ENCODE peak calls at places on chromosomes 4 and X, in eight cellular contexts. One of them, this sample, is unnamed.
A peak's percentile ranks its signal among the peaks of the same experiment; 100 is the strongest.

GRCh38 chrX:46574337-46574940 is 874 bp downstream of the CHST7 start:
- DNase-seq in IMR-90: no peak
- DNase-seq in GM23248: peak; percentile 44
- DNase-seq in astrocyte: no peak
- DNase-seq in fibroblast of lung: peak; percentile 39
- DNase-seq in H9: peak; percentile 39
- DNase-seq in OCI-LY7: peak; percentile 44
- DNase-seq in MM.1S: peak; percentile 25
- DNase-seq in this sample: peak; percentile 57

GRCh38 chrX:101219840-101220191 is 230 bp downstream of the DRP2 start:
- DNase-seq in MM.1S: no peak
- DNase-seq in IMR-90: peak; percentile 71
- DNase-seq in H9: no peak
- DNase-seq in fibroblast of lung: peak; percentile 72
- DNase-seq in OCI-LY7: no peak
- DNase-seq in astrocyte: peak; percentile 64
- DNase-seq in GM23248: peak; percentile 53
- DNase-seq in this sample: no peak

GRCh38 chr4:143643399-143643798 is 57.1 kb downstream of the FREM3 start:
- DNase-seq in fibroblast of lung: no peak
- DNase-seq in H9: no peak
- DNase-seq in OCI-LY7: no peak
- DNase-seq in GM23248: no peak
- DNase-seq in MM.1S: no peak
- DNase-seq in astrocyte: no peak
- DNase-seq in IMR-90: no peak
- DNase-seq in this sample: no peak

GRCh38 chr4:82787342-82787741 is 11.3 kb downstream of the SCD5 start:
- DNase-seq in astrocyte: peak; percentile 56
- DNase-seq in IMR-90: no peak
- DNase-seq in OCI-LY7: no peak
- DNase-seq in MM.1S: no peak
- DNase-seq in fibroblast of lung: peak; percentile 70
- DNase-seq in H9: peak; percentile 18
- DNase-seq in GM23248: peak; percentile 59
- DNase-seq in this sample: no peak

GRCh38 chrX:21986596-21986995 is 45.5 kb upstream of the PHEX start:
- DNase-seq in MM.1S: no peak
- DNase-seq in astrocyte: peak; percentile 45
- DNase-seq in OCI-LY7: no peak
- DNase-seq in IMR-90: peak; percentile 40
- DNase-seq in GM23248: peak; percentile 58
- DNase-seq in fibroblast of lung: peak; percentile 57
- DNase-seq in H9: no peak
- DNase-seq in this sample: peak; percentile 37

GRCh38 chrX:84634201-84634782 is 132.0 kb upstream of the HDX start:
- DNase-seq in GM23248: no peak
- DNase-seq in astrocyte: no peak
- DNase-seq in H9: no peak
- DNase-seq in MM.1S: no peak
- DNase-seq in fibroblast of lung: no peak
- DNase-seq in IMR-90: no peak
- DNase-seq in OCI-LY7: no peak
- DNase-seq in this sample: no peak

GRCh38 chr4:9898596-9899345 is 117.3 kb downstream of the DRD5 start:
- DNase-seq in MM.1S: no peak
- DNase-seq in H9: peak; percentile 90
- DNase-seq in fibroblast of lung: no peak
- DNase-seq in OCI-LY7: no peak
- DNase-seq in IMR-90: peak; percentile 16
- DNase-seq in astrocyte: no peak
- DNase-seq in GM23248: peak; percentile 39
- DNase-seq in this sample: no peak

GRCh38 chr4:31984872-31985271 is 1264.7 kb downstream of the PCDH7 start:
- DNase-seq in IMR-90: no peak
- DNase-seq in MM.1S: no peak
- DNase-seq in astrocyte: no peak
- DNase-seq in GM23248: no peak
- DNase-seq in H9: no peak
- DNase-seq in OCI-LY7: no peak
- DNase-seq in fibroblast of lung: peak; percentile 1
- DNase-seq in this sample: no peak

GRCh38 chr4:172962564-172963353 is 205.9 kb upstream of the GALNT7 start:
- DNase-seq in H9: no peak
- DNase-seq in IMR-90: peak; percentile 96
- DNase-seq in OCI-LY7: no peak
- DNase-seq in GM23248: peak; percentile 13
- DNase-seq in MM.1S: no peak
- DNase-seq in astrocyte: peak; percentile 96
- DNase-seq in fibroblast of lung: peak; percentile 95
- DNase-seq in this sample: peak; percentile 52

GRCh38 chrX:140298946-140299345 is 205.9 kb downstream of the SOX3 start:
- DNase-seq in IMR-90: no peak
- DNase-seq in H9: no peak
- DNase-seq in astrocyte: peak; percentile 81
- DNase-seq in GM23248: no peak
- DNase-seq in MM.1S: no peak
- DNase-seq in fibroblast of lung: peak; percentile 82
- DNase-seq in OCI-LY7: no peak
- DNase-seq in this sample: no peak

GRCh38 chrX:23803931-23804381 is 21.0 kb downstream of the SAT1 start:
- DNase-seq in astrocyte: peak; percentile 73
- DNase-seq in fibroblast of lung: peak; percentile 81
- DNase-seq in MM.1S: no peak
- DNase-seq in IMR-90: peak; percentile 67
- DNase-seq in GM23248: peak; percentile 73
- DNase-seq in OCI-LY7: no peak
- DNase-seq in H9: no peak
- DNase-seq in this sample: peak; percentile 72

GRCh38 chr4:174256277-174256713 is 27.2 kb downstream of the FBXO8 start:
- DNase-seq in astrocyte: peak; percentile 63
- DNase-seq in OCI-LY7: no peak
- DNase-seq in MM.1S: no peak
- DNase-seq in fibroblast of lung: peak; percentile 70
- DNase-seq in IMR-90: peak; percentile 63
- DNase-seq in GM23248: peak; percentile 75
- DNase-seq in H9: no peak
- DNase-seq in this sample: no peak

GRCh38 chr4:71130827-71131603 is 137.6 kb downstream of the DCK start:
- DNase-seq in GM23248: peak; percentile 92
- DNase-seq in H9: no peak
- DNase-seq in fibroblast of lung: peak; percentile 80
- DNase-seq in IMR-90: peak; percentile 89
- DNase-seq in astrocyte: peak; percentile 78
- DNase-seq in OCI-LY7: no peak
- DNase-seq in MM.1S: no peak
- DNase-seq in this sample: no peak

GRCh38 chrX:24002792-24003191 is 24.2 kb downstream of the KLHL15 start:
- DNase-seq in GM23248: no peak
- DNase-seq in astrocyte: no peak
- DNase-seq in OCI-LY7: no peak
- DNase-seq in fibroblast of lung: no peak
- DNase-seq in MM.1S: no peak
- DNase-seq in IMR-90: no peak
- DNase-seq in H9: no peak
- DNase-seq in this sample: no peak

GRCh38 chr4:139297001-139297410 is 4.3 kb upstream of the NAA15 start:
- DNase-seq in GM23248: peak; percentile 68
- DNase-seq in H9: no peak
- DNase-seq in fibroblast of lung: peak; percentile 56
- DNase-seq in astrocyte: peak; percentile 47
- DNase-seq in IMR-90: peak; percentile 54
- DNase-seq in MM.1S: peak; percentile 69
- DNase-seq in OCI-LY7: no peak
- DNase-seq in this sample: no peak

GRCh38 chr4:139301821-139302611 is at the start of gene NDUFC1:
- DNase-seq in astrocyte: peak; percentile 18
- DNase-seq in H9: peak; percentile 61
- DNase-seq in OCI-LY7: peak; percentile 80
- DNase-seq in fibroblast of lung: peak; percentile 43
- DNase-seq in IMR-90: peak; percentile 35
- DNase-seq in MM.1S: peak; percentile 65
- DNase-seq in GM23248: peak; percentile 80
- DNase-seq in this sample: peak; percentile 72

GRCh38 chr4:139299536-139299935 is 1.8 kb upstream of the NAA15 start:
- DNase-seq in fibroblast of lung: peak; percentile 70
- DNase-seq in GM23248: peak; percentile 64
- DNase-seq in OCI-LY7: no peak
- DNase-seq in astrocyte: peak; percentile 62
- DNase-seq in MM.1S: no peak
- DNase-seq in H9: no peak
- DNase-seq in IMR-90: peak; percentile 47
- DNase-seq in this sample: peak; percentile 59

GRCh38 chr4:139301143-139301820 is at the start of gene NAA15:
- DNase-seq in MM.1S: peak; percentile 99
- DNase-seq in OCI-LY7: peak; percentile 99
- DNase-seq in fibroblast of lung: peak; percentile 97
- DNase-seq in GM23248: peak; percentile 99
- DNase-seq in astrocyte: peak; percentile 94
- DNase-seq in H9: peak; percentile 99
- DNase-seq in IMR-90: peak; percentile 97
- DNase-seq in this sample: peak; percentile 94

GRCh38 chr4:139300431-139301142 is 718 bp upstream of the NAA15 start:
- DNase-seq in GM23248: peak; percentile 86
- DNase-seq in IMR-90: peak; percentile 72
- DNase-seq in MM.1S: no peak
- DNase-seq in H9: no peak
- DNase-seq in fibroblast of lung: peak; percentile 70
- DNase-seq in astrocyte: peak; percentile 64
- DNase-seq in OCI-LY7: peak; percentile 54
- DNase-seq in this sample: peak; percentile 81
- H3K4me1 ChIP-seq in GM23248: peaks cover 35% of the 10 kb centered on the region
- H3K4me1 ChIP-seq in IMR-90: peaks cover 6% of the 10 kb centered on the region
- H3K4me1 ChIP-seq in MM.1S: peaks cover 29% of the 10 kb centered on the region
- H3K4me1 ChIP-seq in H9: peaks cover 2% of the 10 kb centered on the region
- H3K4me1 ChIP-seq in fibroblast of lung: peaks cover 18% of the 10 kb centered on the region
- H3K4me1 ChIP-seq in astrocyte: peaks cover 25% of the 10 kb centered on the region
- H3K4me1 ChIP-seq in OCI-LY7: peaks cover 37% of the 10 kb centered on the region
- H3K4me1 ChIP-seq in this sample: peaks cover 33% of the 10 kb centered on the region

DNA sequence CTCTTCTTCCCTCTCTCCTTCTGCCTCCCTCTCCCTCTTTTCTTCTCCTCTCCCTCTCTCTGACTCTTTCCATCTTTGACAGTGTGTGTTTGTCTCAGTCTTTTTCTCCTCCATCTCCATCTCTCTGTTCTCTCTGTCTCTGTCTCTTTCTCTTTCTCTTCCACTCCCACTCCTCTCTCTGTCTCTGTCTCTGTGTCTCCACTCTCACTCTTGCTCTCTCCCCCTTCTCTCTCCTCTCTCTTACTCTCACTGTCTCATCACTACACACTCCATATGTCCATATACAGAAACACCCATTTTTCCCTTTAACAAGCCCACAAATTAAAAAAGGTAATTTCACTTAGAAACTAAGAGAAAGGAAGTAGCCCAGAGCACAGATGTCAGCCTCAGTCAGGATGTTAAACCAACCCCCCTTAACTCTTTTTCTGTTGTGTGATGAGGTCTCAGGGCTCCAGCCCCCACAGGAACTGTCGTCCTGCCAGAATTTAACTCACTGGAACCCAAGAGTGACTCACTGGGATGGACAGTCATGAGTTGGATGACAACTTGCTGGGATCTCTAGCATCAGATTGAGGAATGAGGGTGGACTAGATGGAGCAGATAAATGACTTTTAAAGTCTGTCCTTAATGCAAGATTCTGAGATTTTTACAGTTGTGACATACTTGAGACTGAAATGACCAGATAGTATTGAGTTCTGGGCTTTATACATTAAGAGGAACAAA is 27.5 kb downstream of the OTUD6A start:
- DNase-seq in H9: no peak
- DNase-seq in MM.1S: no peak
- DNase-seq in fibroblast of lung: peak; percentile 16
- DNase-seq in astrocyte: peak; percentile 7
- DNase-seq in IMR-90: peak; percentile 62
- DNase-seq in GM23248: peak; percentile 69
- DNase-seq in OCI-LY7: no peak
- DNase-seq in this sample: peak; percentile 51
- H3K4me2 ChIP-seq in H9: no peak overlapping the region
- H3K4me2 ChIP-seq in MM.1S: no peak overlapping the region
- H3K4me2 ChIP-seq in fibroblast of lung: peak overlapping the region; percentile 25
- H3K4me2 ChIP-seq in astrocyte: peak overlapping the region; percentile 15
- H3K4me2 ChIP-seq in IMR-90: no peak overlapping the region
- H3K4me2 ChIP-seq in GM23248: no peak overlapping the region
- H3K4me2 ChIP-seq in OCI-LY7: no peak overlapping the region
- H3K4me2 ChIP-seq in this sample: no peak overlapping the region

GRCh38 chr4:136495076-136495475 is 1037.2 kb downstream of the PCDH18 start:
- DNase-seq in IMR-90: no peak
- DNase-seq in fibroblast of lung: no peak
- DNase-seq in OCI-LY7: no peak
- DNase-seq in GM23248: no peak
- DNase-seq in H9: no peak
- DNase-seq in MM.1S: no peak
- DNase-seq in astrocyte: no peak
- DNase-seq in this sample: no peak

GRCh38 chr4:136484996-136485395 is 1047.3 kb downstream of the PCDH18 start:
- DNase-seq in OCI-LY7: no peak
- DNase-seq in MM.1S: no peak
- DNase-seq in GM23248: no peak
- DNase-seq in astrocyte: peak; percentile 18
- DNase-seq in IMR-90: no peak
- DNase-seq in H9: no peak
- DNase-seq in fibroblast of lung: peak; percentile 34
- DNase-seq in this sample: no peak

GRCh38 chr4:136489101-136489500 is 1043.2 kb downstream of the PCDH18 start:
- DNase-seq in H9: no peak
- DNase-seq in OCI-LY7: no peak
- DNase-seq in IMR-90: no peak
- DNase-seq in fibroblast of lung: no peak
- DNase-seq in MM.1S: no peak
- DNase-seq in astrocyte: no peak
- DNase-seq in GM23248: no peak
- DNase-seq in this sample: no peak
- H3K4me1 ChIP-seq in H9: no peaks in the 10 kb centered on the region
- H3K4me1 ChIP-seq in OCI-LY7: no peaks in the 10 kb centered on the region
- H3K4me1 ChIP-seq in IMR-90: no peaks in the 10 kb centered on the region
- H3K4me1 ChIP-seq in fibroblast of lung: no peaks in the 10 kb centered on the region
- H3K4me1 ChIP-seq in MM.1S: no peaks in the 10 kb centered on the region
- H3K4me1 ChIP-seq in astrocyte: no peaks in the 10 kb centered on the region
- H3K4me1 ChIP-seq in GM23248: no peaks in the 10 kb centered on the region
- H3K4me1 ChIP-seq in this sample: no peaks in the 10 kb centered on the region

DNA sequence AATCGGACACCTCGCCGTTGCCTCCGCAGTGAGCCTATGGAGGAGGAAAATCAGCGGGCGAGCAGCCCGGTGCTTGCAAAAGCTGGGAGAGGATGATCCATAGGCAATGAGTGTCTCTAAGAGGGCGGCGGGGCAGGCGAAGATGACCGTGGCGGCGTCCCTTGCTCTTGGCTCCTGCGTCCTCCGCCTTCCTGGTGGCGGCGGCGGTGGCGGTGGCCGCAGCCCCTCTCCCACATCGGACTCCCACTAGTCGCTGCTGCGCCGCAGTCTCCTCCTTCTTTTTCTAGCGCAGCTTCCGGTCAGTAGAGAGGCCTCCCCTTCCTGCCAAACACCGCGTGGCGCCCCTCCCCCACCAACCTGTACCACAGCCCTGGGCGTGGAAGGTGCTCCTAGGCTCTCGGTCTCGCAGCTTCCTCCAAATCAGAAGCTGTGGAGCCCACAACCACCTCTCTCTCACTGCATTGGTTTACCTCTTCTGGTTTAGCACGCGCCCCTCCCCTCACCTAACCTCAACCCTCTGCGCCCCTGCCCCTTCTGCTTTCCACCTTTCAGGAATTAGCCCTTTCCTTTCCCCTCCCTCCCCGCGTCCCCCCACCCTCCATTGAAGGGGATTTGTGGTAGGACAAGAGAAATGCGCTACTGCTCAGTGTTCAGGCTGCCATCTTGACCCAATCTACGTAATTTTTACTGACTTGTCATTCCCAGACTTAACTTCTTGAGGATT is at the start of gene SPIN3:
- DNase-seq in GM23248: peak; percentile 69
- DNase-seq in astrocyte: peak; percentile 61
- DNase-seq in OCI-LY7: no peak
- DNase-seq in fibroblast of lung: peak; percentile 75
- DNase-seq in H9: peak; percentile 92
- DNase-seq in IMR-90: peak; percentile 59
- DNase-seq in MM.1S: peak; percentile 43
- DNase-seq in this sample: peak; percentile 78
- H3K4me2 ChIP-seq in GM23248: peak within 1 kb of the TSS; percentile 55
- H3K4me2 ChIP-seq in astrocyte: peak within 1 kb of the TSS; percentile 94
- H3K4me2 ChIP-seq in OCI-LY7: peak within 1 kb of the TSS; percentile 20
- H3K4me2 ChIP-seq in fibroblast of lung: peak within 1 kb of the TSS; percentile 58
- H3K4me2 ChIP-seq in H9: peak within 1 kb of the TSS; percentile 67
- H3K4me2 ChIP-seq in IMR-90: peak within 1 kb of the TSS; percentile 92
- H3K4me2 ChIP-seq in MM.1S: peak within 1 kb of the TSS; percentile 27
- H3K4me2 ChIP-seq in this sample: peak within 1 kb of the TSS; percentile 73